ENCODE peak calls at places on chromosomes 16 and 17, in four cellular contexts. E is stimulated activated CD4-positive, alpha-beta T cell treated with anti-CD3 and anti-CD28 coated beads, Interleukin-12 subunit alpha, Interleukin-12 subunit beta, amount 100 ng/mL, for 4 hours; R is NCI-H1436; I is progenitor cell of endocrine pancreas. J is an unnamed sample.

GRCh38 chr16:86508947-86509758 is 1.2 kb upstream of the FOXF1 start:
- DNase-seq in E (no peak), R (no peak), I (no peak), J (no peak)

GRCh38 chr17:79586131-79586530 is 24.7 kb downstream of the RBFOX3 start:
- DNase-seq in E (no peak), R (no peak), I (no peak), J (no peak)

GRCh38 chr16:1534021-1535020 is 855 bp downstream of the TMEM204 start:
- DNase-seq in E (peak; percentile 42), R (no peak), I (no peak), J (no peak)

GRCh38 chr17:19502517-19502916 is 31.1 kb upstream of the SLC47A1 start:
- DNase-seq in E (no peak), R (no peak), I (no peak), J (no peak)

GRCh38 chr16:75702247-75702646 is 986 bp upstream of the DUXB start:
- DNase-seq in E (no peak), R (no peak), I (no peak), J (no peak)

GRCh38 chr16:85123891-85124635 is 11.8 kb upstream of the CIBAR2 start:
- DNase-seq in E (no peak), R (no peak), I (no peak), J (no peak)

GRCh38 chr16:85733155-85733838 is 17.6 kb downstream of the C16orf74 start:
- DNase-seq in E (no peak), R (no peak), I (no peak), J (no peak)

GRCh38 chr16:29743827-29744531 is 1.8 kb downstream of the C16orf54 start:
- DNase-seq in E (peak; percentile 30), R (no peak), I (no peak), J (no peak)